ENCODE peak calls at places on chromosomes 5 and 9, in nine cellular contexts. U, B, I, G, Y, H, M, S and X are unnamed samples.
A peak's percentile ranks its signal among the peaks of the same experiment; 100 is the strongest.

GRCh38 chr5:1883925-1884637 is 1.4 kb upstream of the IRX4 start:
- DNase-seq in U (no peak), B (no peak), I (no peak), G (no peak), Y (no peak), H (no peak), M (no peak), S (no peak), X (no peak)

GRCh38 chr9:6194934-6195333 is 20.7 kb upstream of the IL33 start:
- DNase-seq in U (no peak), B (no peak), I (no peak), G (no peak), Y (peak; percentile 9), H (no peak), M (no peak), S (no peak), X (no peak)

GRCh38 chr5:119022017-119022745 is 33.8 kb upstream of the DTWD2 start:
- DNase-seq in U (peak; percentile 13), B (peak; percentile 4), I (peak; percentile 41), G (no peak), Y (peak; percentile 44), H (no peak), M (peak; percentile 16), S (no peak), X (no peak)

GRCh38 chr5:170434953-170435605 is 45.9 kb upstream of the KCNMB1 start:
- DNase-seq in U (no peak), B (peak; percentile 7), I (peak; percentile 88), G (peak; percentile 71), Y (peak; percentile 42), H (peak; percentile 79), M (peak; percentile 24), S (peak; percentile 24), X (no peak)

GRCh38 chr9:70873506-70873905 is 247.9 kb downstream of the TRPM3 start:
- DNase-seq in U (no peak), B (no peak), I (no peak), G (no peak), Y (no peak), H (no peak), M (peak; percentile 52), S (no peak), X (no peak)

GRCh38 chr5:73126381-73126780 is 6.0 kb downstream of the TMEM171 start:
- DNase-seq in U (no peak), B (no peak), I (no peak), G (no peak), Y (no peak), H (no peak), M (no peak), S (no peak), X (no peak)

GRCh38 chr9:89655047-89655989 is 50.5 kb downstream of the GADD45G start:
- DNase-seq in U (no peak), B (no peak), I (no peak), G (no peak), Y (no peak), H (no peak), M (no peak), S (no peak), X (no peak)

GRCh38 chr5:10324519-10325370 is 17.0 kb upstream of the CMBL start:
- DNase-seq in U (no peak), B (no peak), I (no peak), G (no peak), Y (no peak), H (no peak), M (no peak), S (no peak), X (no peak)

GRCh38 chr5:176886336-176887251 is 12.6 kb downstream of the HK3 start:
- DNase-seq in U (no peak), B (no peak), I (no peak), G (no peak), Y (no peak), H (no peak), M (no peak), S (no peak), X (no peak)

GRCh38 chr5:158660726-158661125 is 439.0 kb downstream of the EBF1 start:
- DNase-seq in U (no peak), B (no peak), I (no peak), G (no peak), Y (no peak), H (no peak), M (peak; percentile 30), S (no peak), X (no peak)

GRCh38 chr9:79701651-79702050 is 129.9 kb downstream of the TLE4 start:
- DNase-seq in U (no peak), B (no peak), I (no peak), G (no peak), Y (peak; percentile 53), H (no peak), M (no peak), S (no peak), X (no peak)

GRCh38 chr5:947626-948471 is 55.2 kb downstream of the TRIP13 start:
- DNase-seq in U (no peak), B (no peak), I (peak; percentile 13), G (peak; percentile 10), Y (peak; percentile 34), H (no peak), M (no peak), S (no peak), X (no peak)

GRCh38 chr9:121362813-121363585 is 7.1 kb downstream of the STOM start:
- DNase-seq in U (no peak), B (no peak), I (no peak), G (no peak), Y (peak; percentile 75), H (no peak), M (peak; percentile 86), S (no peak), X (no peak)

GRCh38 chr9:133113163-133113927 is 7.7 kb downstream of the RALGDS start:
- DNase-seq in U (no peak), B (no peak), I (no peak), G (no peak), Y (peak; percentile 93), H (no peak), M (peak; percentile 43), S (no peak), X (no peak)

GRCh38 chr9:36144322-36145206 is 8.0 kb downstream of the GLIPR2 start:
- DNase-seq in U (no peak), B (no peak), I (no peak), G (no peak), Y (no peak), H (no peak), M (no peak), S (no peak), X (no peak)

GRCh38 chr9:130137870-130138653 is 34.1 kb upstream of the NCS1 start:
- DNase-seq in U (no peak), B (no peak), I (peak; percentile 80), G (peak; percentile 74), Y (peak; percentile 93), H (no peak), M (peak; percentile 96), S (no peak), X (no peak)

GRCh38 chr9:101912698-101913097 is 174.3 kb upstream of the GRIN3A start:
- DNase-seq in U (no peak), B (no peak), I (no peak), G (no peak), Y (no peak), H (no peak), M (no peak), S (no peak), X (peak; percentile 47)

GRCh38 chr9:133686642-133687575 is 50.7 kb downstream of the DBH start:
- DNase-seq in U (no peak), B (no peak), I (no peak), G (no peak), Y (no peak), H (no peak), M (no peak), S (no peak), X (no peak)

GRCh38 chr9:108575286-108575685 is 280.5 kb downstream of the ACTL7B start:
- DNase-seq in U (no peak), B (no peak), I (no peak), G (no peak), Y (no peak), H (no peak), M (no peak), S (no peak), X (no peak)

GRCh38 chr5:81450940-81451339 is 57.0 kb upstream of the ACOT12 start:
- DNase-seq in U (peak; percentile 30), B (no peak), I (peak; percentile 14), G (no peak), Y (peak; percentile 69), H (no peak), M (peak; percentile 3), S (no peak), X (peak; percentile 16)

GRCh38 chr9:21510806-21511205 is 28.7 kb upstream of the IFNE start:
- DNase-seq in U (no peak), B (no peak), I (no peak), G (no peak), Y (peak; percentile 43), H (no peak), M (no peak), S (no peak), X (no peak)

GRCh38 chr5:16736158-16736994 is 119.6 kb upstream of the RETREG1 start:
- DNase-seq in U (peak; percentile 70), B (no peak), I (peak; percentile 48), G (no peak), Y (peak; percentile 65), H (peak; percentile 87), M (peak; percentile 23), S (no peak), X (peak; percentile 32)

GRCh38 chr5:65194871-65195270 is 286.8 kb downstream of the ADAMTS6 start:
- DNase-seq in U (no peak), B (no peak), I (no peak), G (no peak), Y (no peak), H (no peak), M (no peak), S (no peak), X (no peak)

GRCh38 chr5:64680289-64680688 is 10.0 kb upstream of the SHISAL2B start:
- DNase-seq in U (no peak), B (no peak), I (peak; percentile 37), G (no peak), Y (peak; percentile 40), H (no peak), M (no peak), S (no peak), X (no peak)

GRCh38 chr5:10982616-10983015 is 221.6 kb upstream of the DAP start:
- DNase-seq in U (no peak), B (no peak), I (no peak), G (no peak), Y (no peak), H (no peak), M (no peak), S (no peak), X (no peak)